ENCODE peak calls at places on chromosomes 2 and 18, in eight cellular contexts. B, N, X, C, S, W, A and E are unnamed samples. For H3K4me1, the result is how much of the 10 kb centered on the place peaks cover.

GRCh38 chr18:59885579-59886163 is 14.1 kb upstream of the PMAIP1 start:
- DNase-seq in C (no peak), X (peak), A (no peak), B (no peak), N (no peak), W (no peak), S (no peak), E (no peak)

GRCh38 chr2:199466704-199467461 is 9.1 kb upstream of the SATB2 start:
- DNase-seq in C (no peak), N (no peak), S (no peak), A (no peak), B (no peak), W (no peak), X (no peak), E (no peak)

GRCh38 chr2:24909555-24910177 is 10.4 kb downstream of the ADCY3 start:
- DNase-seq in W (no peak), B (no peak), N (no peak), S (no peak), A (no peak), C (no peak), X (no peak), E (no peak)

GRCh38 chr18:50573679-50574078 is 13.8 kb downstream of the MAPK4 start:
- DNase-seq in S (no peak), X (no peak), B (no peak), C (no peak), W (no peak), N (no peak), A (no peak), E (no peak)

GRCh38 chr2:241041557-241042158 is 43.2 kb downstream of the SNED1 start:
- DNase-seq in B (no peak), N (no peak), C (no peak), S (no peak), X (no peak), A (no peak), W (no peak), E (no peak)

GRCh38 chr18:44819944-44820510 is 139.3 kb downstream of the SETBP1 start:
- DNase-seq in C (no peak), X (no peak), B (no peak), W (peak), S (peak), A (no peak), N (peak), E (no peak)

GRCh38 chr2:53646788-53647187 is 120.8 kb upstream of the CHAC2 start:
- DNase-seq in S (no peak), X (no peak), A (no peak), N (no peak), C (no peak), W (no peak), B (no peak), E (no peak)

GRCh38 chr18:34153711-34154110 is 71.0 kb downstream of the NOL4 start:
- DNase-seq in X (peak), B (no peak), A (no peak), C (no peak), W (no peak), N (no peak), S (no peak), E (no peak)

GRCh38 chr2:159168707-159169106 is 117.8 kb downstream of the WDSUB1 start:
- DNase-seq in X (peak), W (no peak), A (no peak), N (no peak), C (no peak), S (no peak), B (no peak), E (no peak)

GRCh38 chr2:232505805-232506360 is 14.3 kb upstream of the PRSS56 start:
- DNase-seq in C (no peak), N (no peak), B (no peak), S (no peak), W (no peak), X (no peak), A (no peak), E (no peak)

GRCh38 chr18:24064701-24065100 is 50.1 kb downstream of the TTC39C start:
- DNase-seq in S (no peak), A (no peak), X (no peak), B (no peak), N (no peak), C (no peak), W (no peak), E (no peak)

GRCh38 chr2:120517790-120518469 is 172.0 kb downstream of the INHBB start:
- DNase-seq in B (no peak), X (no peak), S (no peak), A (no peak), N (no peak), W (no peak), C (no peak), E (no peak)

GRCh38 chr2:74375838-74376237 is 4.3 kb downstream of the DCTN1 start:
- DNase-seq in B (no peak), X (no peak), S (no peak), W (no peak), C (no peak), N (no peak), A (no peak), E (no peak)

GRCh38 chr18:25089470-25089869 is 262.5 kb downstream of the ZNF521 start:
- DNase-seq in X (no peak), W (no peak), C (no peak), S (no peak), N (no peak), A (no peak), B (no peak), E (no peak)

DNA sequence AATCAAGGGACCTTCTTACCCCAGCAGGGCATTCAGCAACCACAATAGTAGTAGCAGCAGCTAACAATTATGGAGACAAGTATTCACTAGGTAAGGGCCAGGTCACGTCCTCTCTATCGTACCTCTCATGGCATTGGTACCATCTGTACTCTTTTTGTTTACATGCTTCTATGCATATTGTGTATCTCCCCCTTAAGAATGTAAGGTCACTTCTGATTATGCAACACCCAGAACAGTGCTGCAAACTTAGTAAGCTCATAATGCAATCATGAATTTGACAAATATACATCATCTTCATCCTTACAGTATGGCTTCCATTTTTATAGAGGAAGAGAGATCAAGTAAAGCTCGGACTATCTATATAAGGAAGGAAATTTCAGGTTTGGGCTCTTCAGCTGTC is 46.1 kb downstream of the SPRED2 start:
- DNase-seq in B (no peak), X (no peak), N (no peak), A (no peak), W (no peak), S (no peak), C (no peak), E (no peak)
- TF ChIP-seq CTCF in B (no peak), X (no peak), N (no peak), A (no peak), W (no peak), S (no peak), C (no peak), E (no peak)

GRCh38 chr2:46720592-46721185 is 194.9 kb downstream of the MCFD2 start:
- DNase-seq in N (no peak), W (no peak), C (no peak), S (no peak), B (no peak), A (no peak), X (no peak), E (no peak)
- H3K4me1 ChIP-seq in N (under half), W (half or more), C (under half), S (under half), B (half or more), A (under half), X (under half), E (under half)

DNA sequence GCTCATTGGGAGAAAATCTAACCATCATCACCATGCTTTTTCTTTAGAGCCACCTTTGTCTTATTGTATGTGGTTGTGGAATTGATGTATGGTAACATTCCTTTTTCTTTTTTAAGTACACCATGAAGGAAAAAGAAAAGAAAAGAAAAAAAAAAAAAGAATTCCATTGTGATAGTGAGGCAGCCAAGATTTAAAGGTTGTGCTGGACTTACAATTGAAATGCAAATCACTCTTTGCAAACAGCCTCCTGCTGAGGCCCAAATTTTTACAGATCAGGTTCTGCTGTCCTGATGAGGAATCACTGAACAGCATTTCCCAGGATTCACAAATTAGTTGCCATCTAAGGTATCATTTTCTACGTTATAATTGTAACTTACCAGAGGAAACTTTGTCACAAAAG is 1101.0 kb upstream of the FANCL start:
- DNase-seq in A (no peak), X (no peak), W (no peak), S (no peak), N (no peak), B (no peak), C (no peak), E (no peak)
- H3K4me3 ChIP-seq in A (no peak), X (no peak), W (no peak), S (no peak), N (no peak), B (no peak), C (no peak), E (no peak)

GRCh38 chr2:205996156-205996555 is 89.8 kb downstream of the INO80D start:
- DNase-seq in S (no peak), A (no peak), W (no peak), C (no peak), X (no peak), N (no peak), B (no peak), E (no peak)

GRCh38 chr2:205990104-205990503 is 95.9 kb downstream of the INO80D start:
- DNase-seq in X (no peak), S (no peak), A (no peak), C (no peak), N (no peak), W (no peak), B (no peak), E (no peak)

GRCh38 chr2:205998601-205999000 is 87.4 kb downstream of the INO80D start:
- DNase-seq in C (no peak), X (no peak), A (no peak), B (no peak), N (no peak), S (no peak), W (no peak), E (no peak)

GRCh38 chr2:205994344-205994743 is 91.6 kb downstream of the INO80D start:
- DNase-seq in S (no peak), B (no peak), N (no peak), X (no peak), W (no peak), C (no peak), A (no peak), E (no peak)

GRCh38 chr2:205995260-205995659 is 90.7 kb downstream of the INO80D start:
- DNase-seq in B (no peak), A (no peak), X (no peak), N (no peak), C (no peak), W (no peak), S (no peak), E (no peak)
- TF ChIP-seq CTCF in B (no peak), A (no peak), X (no peak), N (no peak), C (no peak), W (no peak), S (no peak), E (no peak)

GRCh38 chr2:36741188-36741587 is 44.7 kb downstream of the VIT start:
- DNase-seq in X (no peak), C (no peak), S (no peak), B (no peak), W (no peak), N (no peak), A (no peak), E (no peak)
- H3K4me1 ChIP-seq in X (under half), C (under half), S (under half), B (under half), W (under half), N (under half), A (under half), E (under half)

GRCh38 chr2:161245671-161246070 is 62.6 kb upstream of the PSMD14 start:
- DNase-seq in W (no peak), N (no peak), A (no peak), B (no peak), C (no peak), X (no peak), S (no peak), E (no peak)

GRCh38 chr2:161243312-161243711 is 64.9 kb upstream of the PSMD14 start:
- DNase-seq in S (no peak), W (no peak), B (no peak), N (no peak), A (no peak), C (no peak), X (no peak), E (no peak)

GRCh38 chr2:161243873-161244272 is 64.4 kb upstream of the PSMD14 start:
- DNase-seq in S (no peak), X (no peak), W (no peak), B (no peak), N (no peak), A (no peak), C (no peak), E (no peak)

GRCh38 chr2:161246301-161246700 is 61.9 kb upstream of the PSMD14 start:
- DNase-seq in A (peak), S (no peak), X (no peak), W (no peak), B (no peak), N (no peak), C (no peak), E (no peak)

DNA sequence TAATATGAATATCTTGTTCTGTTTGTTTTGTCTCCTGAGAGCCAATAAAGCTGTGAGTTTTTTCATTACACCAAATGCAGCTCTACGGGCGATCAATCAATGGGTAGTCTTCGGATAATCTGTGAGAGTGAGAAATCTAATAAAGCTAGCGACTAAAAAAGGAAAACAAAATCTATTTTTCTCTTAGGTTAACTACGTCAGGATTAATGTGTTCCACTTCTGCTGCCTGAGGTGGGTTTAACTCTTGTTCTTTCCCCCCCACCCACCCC is 63.1 kb upstream of the PSMD14 start:
- DNase-seq in S (no peak), X (no peak), C (no peak), N (no peak), A (no peak), W (no peak), B (no peak), E (no peak)
- H3K4me3 ChIP-seq in S (peak), X (no peak), C (peak), N (no peak), A (peak), W (no peak), B (no peak), E (peak)

GRCh38 chr18:3468066-3468705 is 18.2 kb downstream of the TGIF1 start:
- DNase-seq in N (no peak), W (no peak), X (no peak), A (no peak), C (no peak), B (no peak), S (no peak), E (no peak)
- TF ChIP-seq CTCF in N (no peak), W (no peak), X (no peak), A (no peak), C (no peak), B (no peak), S (no peak), E (no peak)

GRCh38 chr2:211568439-211568838 is 970.2 kb downstream of the ERBB4 start:
- DNase-seq in S (no peak), W (no peak), X (no peak), A (no peak), B (no peak), C (no peak), N (no peak), E (no peak)
- H3K4me1 ChIP-seq in S (under half), W (under half), X (under half), A (under half), B (under half), C (under half), N (under half), E (under half)

GRCh38 chr18:57435851-57436192 is 648 bp downstream of the ONECUT2 start:
- DNase-seq in S (peak), X (no peak), W (no peak), C (no peak), A (no peak), B (no peak), N (no peak), E (no peak)

GRCh38 chr18:57432765-57433400 is 2.3 kb upstream of the ONECUT2 start:
- DNase-seq in N (no peak), C (no peak), X (no peak), A (no peak), B (no peak), W (no peak), S (no peak), E (no peak)

GRCh38 chr18:57433492-57434176 is 1.5 kb upstream of the ONECUT2 start:
- DNase-seq in X (no peak), A (no peak), N (no peak), S (no peak), B (no peak), C (no peak), W (no peak), E (no peak)

GRCh38 chr18:57434536-57435494 is at the start of gene ONECUT2:
- DNase-seq in A (peak), B (no peak), N (peak), C (peak), X (peak), W (peak), S (peak), E (peak)

DNA sequence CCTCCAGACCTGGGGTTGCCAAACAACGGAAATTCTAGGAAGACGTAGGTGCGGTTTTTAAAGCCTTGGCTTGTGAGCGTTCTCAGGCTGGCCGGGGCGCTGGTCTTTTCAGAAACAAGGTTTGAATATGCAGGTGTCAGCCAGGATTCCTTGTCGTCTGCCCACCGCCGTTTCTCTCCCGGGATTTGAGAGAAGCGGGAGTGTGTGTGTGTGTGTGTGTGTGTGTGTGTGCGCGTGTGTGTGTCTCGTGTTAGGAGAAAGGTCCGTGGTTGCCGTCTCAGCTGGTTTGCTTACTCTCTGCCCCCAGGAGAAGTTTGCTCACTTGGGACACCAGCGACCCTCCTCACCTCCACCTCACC is 1.0 kb upstream of the ONECUT2 start:
- DNase-seq in N (no peak), X (no peak), S (peak), A (no peak), C (no peak), B (no peak), W (no peak), E (no peak)
- H3K4me3 ChIP-seq in N (peak), X (no peak), S (peak), A (peak), C (no peak), B (peak), W (peak), E (no peak)